ENCODE peak calls at places on chromosomes 16 and 17, in nine cellular contexts. R, T, H, M, I, Y, X, O and V are unnamed samples.

GRCh38 chr17:12047977-12048376 is 27.3 kb downstream of the MAP2K4 start:
- DNase-seq in M (no peak), I (no peak), H (no peak), X (no peak), O (no peak), Y (no peak), T (no peak), R (peak; percentile 19), V (no peak)

GRCh38 chr17:2398655-2399571 is 1.9 kb downstream of the MNT start:
- DNase-seq in X (peak; percentile 62), T (peak; percentile 86), M (peak; percentile 51), Y (no peak), H (peak; percentile 84), I (peak; percentile 61), R (peak; percentile 82), O (no peak), V (peak; percentile 77)

GRCh38 chr17:37089998-37090397 is 141.2 kb downstream of the AATF start:
- DNase-seq in M (no peak), Y (no peak), T (no peak), I (no peak), H (no peak), R (no peak), X (no peak), O (peak; percentile 34), V (no peak)

GRCh38 chr17:79923974-79924638 is 84.9 kb upstream of the CBX4 start:
- DNase-seq in M (peak; percentile 54), X (peak; percentile 87), H (no peak), R (peak; percentile 77), O (no peak), T (peak; percentile 67), Y (no peak), I (no peak), V (no peak)

GRCh38 chr17:15239471-15239870 is 25.7 kb downstream of the PMP22 start:
- DNase-seq in Y (no peak), H (no peak), I (no peak), X (no peak), O (no peak), R (no peak), M (no peak), T (no peak), V (no peak)

GRCh38 chr17:419073-419735 is 66.6 kb upstream of the RPH3AL start:
- DNase-seq in X (no peak), I (no peak), H (no peak), Y (no peak), R (no peak), O (peak; percentile 50), T (peak; percentile 80), M (no peak), V (no peak)

GRCh38 chr16:57276596-57276995 is 7.9 kb downstream of the PLLP start:
- DNase-seq in Y (no peak), H (no peak), R (no peak), T (no peak), I (no peak), X (no peak), M (no peak), O (no peak), V (no peak)

GRCh38 chr16:47565454-47565853 is 104.3 kb downstream of the PHKB start:
- DNase-seq in M (peak; percentile 16), H (peak; percentile 79), R (peak; percentile 10), I (peak; percentile 78), T (no peak), X (peak; percentile 33), O (peak; percentile 31), Y (peak; percentile 92), V (no peak)

GRCh38 chr16:27048316-27048715 is 18.4 kb upstream of the C16orf82 start:
- DNase-seq in Y (no peak), H (no peak), O (no peak), T (no peak), R (no peak), X (no peak), M (no peak), I (no peak), V (no peak)

GRCh38 chr16:80591071-80591935 is 50.5 kb downstream of the DYNLRB2 start:
- DNase-seq in H (no peak), I (no peak), M (no peak), O (no peak), T (no peak), X (no peak), R (no peak), Y (no peak), V (no peak)

GRCh38 chr17:44005865-44006580 is 1.6 kb downstream of the NAGS start:
- DNase-seq in O (peak; percentile 46), M (peak; percentile 44), X (peak; percentile 57), H (no peak), I (no peak), R (peak; percentile 32), Y (no peak), T (no peak), V (no peak)

GRCh38 chr16:48102083-48103008 is 53.4 kb downstream of the ABCC12 start:
- DNase-seq in I (no peak), H (no peak), X (no peak), O (no peak), M (no peak), T (no peak), R (no peak), Y (no peak), V (no peak)

GRCh38 chr16:57603110-57604024 is 25.1 kb upstream of the ADGRG1 start:
- DNase-seq in I (no peak), R (no peak), X (no peak), O (no peak), H (peak; percentile 44), Y (no peak), T (no peak), M (no peak), V (no peak)

GRCh38 chr16:77955127-77955526 is 67.2 kb upstream of the CLEC3A start:
- DNase-seq in T (no peak), I (no peak), Y (no peak), H (no peak), R (no peak), X (no peak), O (no peak), M (no peak), V (no peak)

GRCh38 chr16:59635674-59636073 is 901.6 kb upstream of the GOT2 start:
- DNase-seq in Y (no peak), R (no peak), T (no peak), M (no peak), I (no peak), O (no peak), H (no peak), X (no peak), V (no peak)

GRCh38 chr16:63461248-63461841 is 1425.1 kb upstream of the CDH8 start:
- DNase-seq in R (peak; percentile 38), O (no peak), I (no peak), T (peak; percentile 25), X (peak; percentile 69), M (no peak), Y (no peak), H (peak; percentile 52), V (peak; percentile 12)

DNA sequence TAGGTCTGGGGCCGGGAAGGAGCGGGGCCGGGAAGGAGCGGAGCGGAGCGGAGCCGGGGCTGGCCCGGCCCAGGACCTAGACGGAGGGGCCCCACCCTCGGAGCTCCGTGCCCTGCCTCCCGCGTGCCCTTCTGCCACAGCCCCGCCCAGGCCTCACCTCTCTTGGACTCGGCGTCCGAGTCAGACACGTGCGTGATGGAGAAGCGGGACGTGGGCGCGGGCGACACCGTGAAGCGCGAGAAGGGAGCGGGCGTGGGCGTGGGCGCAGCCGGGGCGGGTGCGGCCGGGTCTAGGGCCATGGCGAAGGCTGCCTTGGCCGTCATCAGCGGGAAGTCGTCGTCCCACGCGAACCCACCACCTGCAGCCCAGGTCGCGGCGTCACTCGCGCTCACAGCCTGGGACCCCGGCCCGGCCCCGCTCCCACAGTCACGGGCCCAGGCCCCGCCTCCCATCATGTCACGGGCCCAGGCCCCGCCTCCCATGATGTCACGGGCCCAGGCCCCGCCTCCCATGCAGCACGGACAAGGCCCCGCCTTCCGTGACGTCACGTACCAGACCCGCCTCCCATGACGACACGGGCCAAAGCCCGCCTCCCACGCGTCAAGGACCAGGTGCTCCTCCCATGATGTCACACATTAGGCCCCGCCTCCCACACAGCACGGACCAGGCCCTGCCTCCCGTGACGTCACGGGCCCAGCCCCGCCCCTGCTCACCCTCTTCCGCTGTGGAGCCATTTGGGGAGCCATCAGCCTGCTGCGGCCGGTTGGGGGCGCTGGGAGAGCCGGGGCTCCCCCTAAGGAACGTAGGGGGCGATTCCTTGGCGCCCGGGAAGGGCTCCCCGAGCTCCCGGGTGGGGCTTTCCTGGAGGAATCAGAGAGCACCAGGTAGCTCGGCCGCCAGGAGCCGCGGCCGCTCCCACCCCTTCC is 45.8 kb upstream of the PVALEF start:
- DNase-seq in Y (peak; percentile 93), M (peak; percentile 56), T (no peak), R (peak; percentile 100), O (peak; percentile 64), X (peak; percentile 96), H (peak; percentile 96), I (peak; percentile 71), V (peak; percentile 78)
- H3K4me3 ChIP-seq in Y (peak overlapping the region; percentile 55), M (no peak overlapping the region), T (no peak overlapping the region), R (peak overlapping the region; percentile 56), O (peak overlapping the region; percentile 27), X (peak overlapping the region; percentile 51), H (peak overlapping the region; percentile 43), I (peak overlapping the region; percentile 55), V (no peak overlapping the region)

DNA sequence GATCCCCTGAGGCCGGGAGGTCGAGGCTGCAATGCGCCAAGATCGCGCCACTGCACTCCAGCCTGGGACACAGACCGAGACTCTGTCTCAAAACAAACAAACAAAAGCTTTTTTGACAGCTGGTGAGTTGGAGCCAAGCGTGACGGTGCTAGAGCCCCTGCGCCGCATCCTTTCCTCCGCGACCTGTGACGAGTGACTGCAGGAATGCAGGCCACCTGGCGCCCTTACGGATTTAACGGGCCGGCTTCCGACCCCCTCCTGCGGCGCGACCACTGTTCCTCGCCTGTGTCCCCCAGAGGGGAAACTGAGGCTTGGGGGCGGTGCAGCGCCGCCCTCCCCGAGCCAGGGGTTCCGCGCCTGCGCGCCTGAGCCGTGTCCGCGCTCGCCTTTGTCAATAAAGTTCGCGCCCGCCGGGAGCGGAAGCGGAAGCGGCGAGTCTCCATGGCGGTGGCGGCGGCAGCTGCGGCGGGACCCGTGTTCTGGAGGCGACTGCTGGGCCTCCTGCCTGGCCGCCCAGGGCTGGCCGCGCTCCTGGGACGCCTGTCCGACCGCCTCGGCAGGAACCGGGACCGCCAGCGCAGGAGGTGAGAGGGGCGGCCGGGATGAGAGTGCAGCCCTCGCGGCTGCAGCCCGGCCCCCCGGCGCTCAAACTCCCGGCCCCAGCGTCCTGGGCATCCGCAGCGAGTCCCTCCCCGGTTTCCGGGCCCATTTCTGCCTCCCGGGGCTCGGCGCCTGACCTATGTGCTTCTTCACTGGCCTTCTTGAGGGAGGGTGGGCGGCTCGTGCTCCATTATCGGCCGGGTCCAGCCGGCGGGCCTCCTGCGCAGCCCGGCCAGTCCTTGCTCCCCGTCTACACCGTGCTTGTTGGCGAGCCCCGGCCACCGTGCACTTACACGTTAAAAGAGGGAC is at the start of gene PGS1:
- DNase-seq in M (peak; percentile 78), H (peak; percentile 85), O (peak; percentile 80), T (no peak), X (peak; percentile 85), I (peak; percentile 88), Y (no peak), R (peak; percentile 81), V (peak; percentile 82)
- H3K4me1 ChIP-seq in M (peaks cover 40% of the 10 kb centered on the region), H (peaks cover 28% of the 10 kb centered on the region), O (peaks cover 9% of the 10 kb centered on the region), T (peaks cover 78% of the 10 kb centered on the region), X (peaks cover 9% of the 10 kb centered on the region), I (peaks cover 56% of the 10 kb centered on the region), Y (peaks cover 60% of the 10 kb centered on the region), R (peaks cover 52% of the 10 kb centered on the region), V (peaks cover 1% of the 10 kb centered on the region)

GRCh38 chr17:7667616-7668406 is 17.1 kb downstream of the ATP1B2 start:
- DNase-seq in I (no peak), O (no peak), R (no peak), T (no peak), Y (no peak), M (no peak), X (no peak), H (no peak), V (no peak)
- TF ChIP-seq POLR2A in I (no peak), O (no peak), R (no peak), T (no peak), Y (no peak), M (no peak), X (no peak), H (no peak), V (no peak)

GRCh38 chr17:65530985-65531507 is 30.4 kb downstream of the AXIN2 start:
- DNase-seq in Y (no peak), I (peak; percentile 68), O (no peak), R (no peak), T (no peak), M (no peak), H (peak; percentile 84), X (no peak), V (peak; percentile 49)
- H3K4me3 ChIP-seq in Y (no peak overlapping the region), I (no peak overlapping the region), O (no peak overlapping the region), R (no peak overlapping the region), T (no peak overlapping the region), M (no peak overlapping the region), H (no peak overlapping the region), X (no peak overlapping the region), V (no peak overlapping the region)